ENCODE peak calls at places on chromosomes 16 and 17, in four cellular contexts. J is stomach, O is sigmoid colon, K is K562. N is an unnamed sample. For H3K4me1, the result is how much of the 10 kb centered on the place peaks cover.

GRCh38 chr17:29037739-29038465 is 5.0 kb upstream of the PIPOX start:
- DNase-seq in J (no peak), O (no peak), K (no peak), N (no peak)

GRCh38 chr16:66006485-66006884 is 360.0 kb upstream of the CDH5 start:
- DNase-seq in J (no peak), O (no peak), K (no peak), N (no peak)

GRCh38 chr16:47965439-47965838 is 190.4 kb downstream of the ABCC12 start:
- DNase-seq in J (no peak), O (no peak), K (no peak), N (no peak)

GRCh38 chr16:26963109-26963508 is 103.6 kb upstream of the C16orf82 start:
- DNase-seq in J (no peak), O (no peak), K (peak), N (no peak)

GRCh38 chr16:27547134-27547533 is 2.6 kb downstream of the GTF3C1 start:
- DNase-seq in J (no peak), O (peak), K (peak), N (no peak)

GRCh38 chr16:73285336-73285735 is 237.4 kb upstream of the ZFHX3 start:
- DNase-seq in J (no peak), O (no peak), K (no peak), N (no peak)

GRCh38 chr16:87305505-87306391 is 11.4 kb downstream of the C16orf95 start:
- DNase-seq in J (no peak), O (no peak), K (peak), N (no peak)

GRCh38 chr17:44787271-44787940 is 28.6 kb downstream of the ADAM11 start:
- DNase-seq in J (no peak), O (no peak), K (no peak), N (no peak)

GRCh38 chr16:72434159-72434558 is 262.2 kb upstream of the PMFBP1 start:
- DNase-seq in J (no peak), O (no peak), K (no peak), N (no peak)

GRCh38 chr16:85361441-85362118 is 249.3 kb upstream of the CIBAR2 start:
- DNase-seq in J (peak), O (no peak), K (peak), N (no peak)

GRCh38 chr17:48613862-48614694 is 1.0 kb downstream of the HOXB8 start:
- DNase-seq in J (no peak), O (no peak), K (no peak), N (no peak)

GRCh38 chr17:63939884-63940283 is 7.8 kb upstream of the CD79B start:
- DNase-seq in J (no peak), O (no peak), K (no peak), N (no peak)

GRCh38 chr16:56038564-56039098 is 152.7 kb upstream of the GNAO1 start:
- DNase-seq in J (no peak), O (no peak), K (no peak), N (peak)

GRCh38 chr16:12340151-12340733 is 363.7 kb downstream of the SNX29 start:
- DNase-seq in J (peak), O (no peak), K (peak), N (no peak)

GRCh38 chr16:4175849-4176248 is 59.6 kb upstream of the ADCY9 start:
- DNase-seq in J (no peak), O (no peak), K (no peak), N (no peak)

GRCh38 chr17:27873746-27874145 is 19.4 kb downstream of the LYRM9 start:
- DNase-seq in J (no peak), O (no peak), K (no peak), N (no peak)

GRCh38 chr16:8919934-8920465 is 37.8 kb downstream of the LITAFD start:
- DNase-seq in J (no peak), O (no peak), K (no peak), N (no peak)

GRCh38 chr16:23695756-23696155 is 17.1 kb downstream of the PLK1 start:
- DNase-seq in J (no peak), O (no peak), K (no peak), N (no peak)
- TF ChIP-seq POLR2AphosphoS5 in J (no peak), O (no peak), K (no peak), N (no peak)

DNA sequence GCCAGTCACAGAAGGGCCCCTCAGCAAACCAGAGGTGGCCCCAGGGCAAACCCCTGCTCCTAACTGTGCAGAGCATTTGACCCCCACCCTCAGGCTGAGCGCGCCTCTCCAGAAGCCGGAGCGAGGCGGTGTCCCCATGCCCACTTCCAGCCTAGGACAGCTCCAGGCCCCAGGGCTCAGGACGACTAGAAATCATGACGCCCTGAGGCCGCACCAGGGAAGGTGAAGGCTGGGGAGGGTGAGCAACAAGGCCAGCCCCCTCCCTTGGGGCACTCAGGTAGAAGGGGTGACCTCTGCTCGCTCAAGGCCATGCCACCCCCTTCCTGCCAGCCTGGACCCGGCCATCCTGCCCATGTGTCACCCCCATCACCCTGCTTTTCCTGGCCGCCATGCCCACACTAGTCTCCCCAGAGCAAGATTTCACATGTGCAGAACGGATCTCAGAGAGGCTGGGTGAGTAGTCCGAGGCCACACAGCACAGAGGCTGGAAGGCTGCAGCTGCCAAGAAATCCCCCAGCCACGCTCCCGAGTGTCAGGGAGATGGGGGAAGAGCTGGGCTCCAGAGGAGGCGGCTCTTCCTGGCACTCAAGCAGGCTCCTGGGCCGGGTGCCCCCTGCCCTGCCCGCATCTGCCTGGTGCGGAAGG is 2.1 kb upstream of the PVALEF start:
- DNase-seq in J (no peak), O (no peak), K (no peak), N (no peak)
- H3K27ac ChIP-seq in J (no peak), O (no peak), K (no peak), N (no peak)

DNA sequence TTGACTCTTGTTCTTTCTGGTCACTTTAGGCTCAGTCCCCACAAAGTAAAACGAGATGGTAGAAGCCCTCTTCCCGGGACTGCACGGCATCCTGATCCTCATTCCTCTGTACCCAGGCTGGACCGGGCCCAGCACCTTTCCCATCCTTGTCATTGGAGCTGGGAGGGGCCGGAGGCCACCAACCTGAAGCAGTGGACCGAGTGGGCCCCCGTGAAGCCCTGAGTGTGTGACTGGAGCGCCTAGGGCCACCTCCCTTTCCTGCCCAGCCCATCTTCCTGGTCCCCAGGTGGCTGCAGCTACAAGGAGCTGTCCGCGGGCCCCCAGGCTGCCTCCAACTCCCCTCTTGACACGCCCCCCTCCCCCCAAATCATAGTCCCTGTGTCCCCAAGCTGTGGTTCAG is 17.1 kb upstream of the CD300A start:
- DNase-seq in J (no peak), O (no peak), K (no peak), N (no peak)
- H3K4me1 ChIP-seq in J (half or more), O (under half), K (under half), N (half or more)

GRCh38 chr17:81920612-81921530 is 2.9 kb upstream of the SIRT7 start:
- DNase-seq in J (no peak), O (no peak), K (no peak), N (no peak)
- TF ChIP-seq POLR2AphosphoS5 in J (no peak), O (no peak), K (peak), N (no peak)

GRCh38 chr17:61380836-61381525 is 18.7 kb upstream of the TBX2 start:
- DNase-seq in J (no peak), O (no peak), K (no peak), N (no peak)

GRCh38 chr17:61378658-61379456 is 20.8 kb upstream of the TBX2 start:
- DNase-seq in J (no peak), O (no peak), K (no peak), N (no peak)

GRCh38 chr17:61380217-61380835 is 19.3 kb upstream of the TBX2 start:
- DNase-seq in J (no peak), O (no peak), K (no peak), N (no peak)

GRCh38 chr17:61379457-61380216 is 20.0 kb upstream of the TBX2 start:
- DNase-seq in J (no peak), O (no peak), K (no peak), N (no peak)

DNA sequence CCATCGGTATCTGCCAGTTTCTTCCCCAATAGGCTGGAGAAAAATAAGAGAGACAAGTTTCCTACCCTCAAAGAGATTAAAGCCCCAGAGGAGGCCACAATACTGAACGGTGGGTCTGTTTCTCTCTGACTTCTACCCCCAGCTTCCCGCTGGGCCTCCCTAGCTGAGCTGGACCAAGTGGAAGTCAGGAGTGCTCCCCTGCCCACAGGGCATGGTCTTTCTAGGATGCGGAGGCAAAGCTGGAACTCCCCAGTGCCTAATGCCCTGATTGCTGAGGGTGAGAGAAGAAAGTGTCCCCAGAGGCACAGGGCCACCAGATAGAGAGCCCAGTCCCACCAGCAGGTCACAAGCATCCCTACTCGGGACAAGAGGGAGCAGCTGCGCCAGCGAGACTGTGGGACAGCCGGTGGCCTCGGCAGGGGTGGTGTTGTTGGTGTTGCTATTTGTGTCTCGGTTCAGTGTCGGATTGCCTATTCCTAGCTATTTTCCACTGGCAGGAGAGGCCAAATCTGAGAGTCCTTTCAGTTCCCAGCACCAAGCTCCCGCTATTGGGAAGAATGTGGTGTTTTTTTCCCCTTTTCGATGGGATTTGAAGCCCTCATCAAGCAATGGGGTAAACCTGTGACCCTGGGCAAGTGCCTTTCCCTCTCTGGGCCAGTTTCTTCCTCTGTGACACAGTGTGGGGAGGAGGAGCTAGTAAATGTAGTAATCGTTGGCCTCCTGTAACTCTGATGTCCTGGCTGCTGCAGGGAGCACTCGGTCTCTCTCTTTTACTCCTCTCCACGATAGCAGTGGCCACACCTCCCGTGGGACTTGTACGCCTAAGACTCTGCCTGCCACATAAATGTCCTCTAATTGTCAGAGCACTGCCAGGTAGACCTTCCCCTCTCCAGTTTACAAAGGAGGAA is 22.5 kb upstream of the TBX2 start:
- DNase-seq in J (no peak), O (no peak), K (no peak), N (no peak)
- H3K27ac ChIP-seq in J (no peak), O (peak), K (no peak), N (no peak)

GRCh38 chr16:69443809-69444611 is 19.6 kb downstream of the CYB5B start:
- DNase-seq in J (no peak), O (peak), K (peak), N (no peak)

GRCh38 chr16:69453936-69454335 is 29.5 kb downstream of the CYB5B start:
- DNase-seq in J (no peak), O (no peak), K (no peak), N (no peak)

GRCh38 chr16:69444873-69445517 is 20.6 kb downstream of the CYB5B start:
- DNase-seq in J (no peak), O (no peak), K (no peak), N (no peak)

GRCh38 chr16:69451166-69451565 is 26.7 kb downstream of the CYB5B start:
- DNase-seq in J (no peak), O (no peak), K (no peak), N (no peak)

GRCh38 chr16:69448470-69449193 is 24.2 kb downstream of the CYB5B start:
- DNase-seq in J (no peak), O (no peak), K (no peak), N (no peak)
- H3K4me1 ChIP-seq in J (half or more), O (under half), K (under half), N (under half)

GRCh38 chr16:30957456-30958163 is at the start of gene SETD1A:
- DNase-seq in J (peak), O (peak), K (peak), N (peak)
- TF ChIP-seq POLR2AphosphoS5 in J (peak), O (peak), K (peak), N (peak)

N was measured in esophagus muscularis mucosa.